ENCODE peak calls at places on chromosome 14, in five cellular contexts. G, L, C, H and I are unnamed samples.

GRCh38 chr14:31405599-31406251 is 14.6 kb downstream of the HEATR5A start:
- DNase-seq in L (no peak), H (no peak), C (no peak), G (no peak), I (no peak)

GRCh38 chr14:68124885-68125731 is 305.5 kb downstream of the RAD51B start:
- DNase-seq in L (no peak), C (no peak), H (no peak), G (peak; percentile 89), I (no peak)

GRCh38 chr14:61417890-61418455 is 96.6 kb downstream of the PRKCH start:
- DNase-seq in C (no peak), H (no peak), G (no peak), L (no peak), I (no peak)

GRCh38 chr14:72466325-72466724 is 427.6 kb downstream of the DPF3 start:
- DNase-seq in G (no peak), L (no peak), H (no peak), C (no peak), I (no peak)

GRCh38 chr14:45785240-45785639 is 532.2 kb upstream of the MIS18BP1 start:
- DNase-seq in G (no peak), L (no peak), C (no peak), H (no peak), I (no peak)

GRCh38 chr14:58298880-58299664 is 717 bp downstream of the ARID4A start:
- DNase-seq in H (peak; percentile 78), C (peak; percentile 41), G (no peak), L (peak; percentile 60), I (peak; percentile 72)

GRCh38 chr14:54574528-54574927 is 7.6 kb downstream of the SAMD4A start:
- DNase-seq in L (no peak), H (no peak), G (no peak), C (no peak), I (no peak)

GRCh38 chr14:58731465-58732330 is 93.9 kb downstream of the DACT1 start:
- DNase-seq in L (no peak), G (peak; percentile 100), H (no peak), C (no peak), I (no peak)

GRCh38 chr14:104677506-104678332 is 11.7 kb upstream of the INF2 start:
- DNase-seq in L (peak; percentile 85), G (peak; percentile 79), H (no peak), C (peak; percentile 82), I (peak; percentile 80)

GRCh38 chr14:105023791-105024480 is 3.1 kb upstream of the CDCA4 start:
- DNase-seq in L (no peak), G (peak; percentile 76), H (no peak), C (no peak), I (no peak)

GRCh38 chr14:23147676-23148075 is 28.6 kb upstream of the CEBPE start:
- DNase-seq in C (no peak), L (no peak), H (no peak), G (peak; percentile 37), I (no peak)

GRCh38 chr14:32224731-32225377 is 21.8 kb upstream of the RNU6-8 start:
- DNase-seq in G (peak; percentile 62), C (no peak), H (peak; percentile 80), L (peak; percentile 49), I (no peak)

GRCh38 chr14:20630340-20631022 is 11.0 kb downstream of the OR6S1 start:
- DNase-seq in G (no peak), H (no peak), C (no peak), L (no peak), I (no peak)

GRCh38 chr14:84825481-84825880 is 704.5 kb upstream of the FLRT2 start:
- DNase-seq in G (peak; percentile 56), C (no peak), L (no peak), H (no peak), I (no peak)

GRCh38 chr14:69855180-69855817 is 23.9 kb upstream of the SMOC1 start:
- DNase-seq in C (no peak), G (no peak), L (no peak), H (no peak), I (no peak)

GRCh38 chr14:97120204-97121120 is 323.3 kb downstream of the VRK1 start:
- DNase-seq in C (no peak), H (no peak), G (no peak), L (no peak), I (no peak)

GRCh38 chr14:101254805-101255764 is 306.2 kb upstream of the DIO3 start:
- DNase-seq in H (peak; percentile 11), L (no peak), G (peak; percentile 82), C (no peak), I (no peak)

GRCh38 chr14:85516239-85517112 is 13.5 kb upstream of the FLRT2 start:
- DNase-seq in C (no peak), G (peak; percentile 71), H (no peak), L (no peak), I (no peak)

GRCh38 chr14:35878272-35879140 is 52.4 kb downstream of the BRMS1L start:
- DNase-seq in H (no peak), G (peak; percentile 87), L (no peak), C (no peak), I (no peak)
- H3K36me3 ChIP-seq in H (no peaks in the 10 kb centered on the region), G (no peaks in the 10 kb centered on the region), L (no peaks in the 10 kb centered on the region), C (no peaks in the 10 kb centered on the region), I (no peaks in the 10 kb centered on the region)

GRCh38 chr14:52007637-52008036 is 18.3 kb downstream of the RTRAF start:
- DNase-seq in C (no peak), G (no peak), H (no peak), L (no peak), I (no peak)

GRCh38 chr14:52007211-52007610 is 17.9 kb downstream of the RTRAF start:
- DNase-seq in L (no peak), C (no peak), G (no peak), H (no peak), I (no peak)

GRCh38 chr14:52005625-52006024 is 16.3 kb downstream of the RTRAF start:
- DNase-seq in C (no peak), L (no peak), H (no peak), G (no peak), I (no peak)

GRCh38 chr14:52008136-52008535 is 18.8 kb downstream of the RTRAF start:
- DNase-seq in L (no peak), H (no peak), C (no peak), G (no peak), I (no peak)

GRCh38 chr14:52006361-52006760 is 17.0 kb downstream of the RTRAF start:
- DNase-seq in H (no peak), G (no peak), C (no peak), L (no peak), I (no peak)
- H3K36me3 ChIP-seq in H (peaks cover 97% of the 10 kb centered on the region), G (peaks cover 84% of the 10 kb centered on the region), C (peaks cover 90% of the 10 kb centered on the region), L (peaks cover 99% of the 10 kb centered on the region), I (peaks cover 32% of the 10 kb centered on the region)

DNA sequence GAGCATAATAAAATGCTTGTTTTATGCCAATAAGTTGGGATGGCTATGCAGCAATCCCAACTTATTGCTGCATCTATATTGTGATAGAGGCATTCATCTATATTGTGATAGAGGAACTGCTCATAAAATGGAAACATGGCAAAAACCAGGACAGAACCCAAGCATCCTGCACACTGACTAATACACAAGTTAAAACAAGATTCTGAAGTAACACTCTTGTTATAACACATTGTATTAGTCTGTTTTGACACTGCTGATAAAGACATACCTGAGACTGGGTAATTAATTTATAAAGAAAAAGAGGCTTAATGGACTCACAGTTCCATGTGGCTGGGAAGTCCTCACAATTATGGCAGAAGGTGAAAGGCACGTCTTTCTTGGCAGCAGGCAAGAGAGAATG is 36.8 kb downstream of the KCNK10 start:
- DNase-seq in H (no peak), G (no peak), C (no peak), L (no peak), I (no peak)
- H3K36me3 ChIP-seq in H (no peaks in the 10 kb centered on the region), G (no peaks in the 10 kb centered on the region), C (no peaks in the 10 kb centered on the region), L (no peaks in the 10 kb centered on the region), I (no peaks in the 10 kb centered on the region)

GRCh38 chr14:76194327-76194726 is 42.6 kb downstream of the GPATCH2L start:
- DNase-seq in G (no peak), L (no peak), H (no peak), C (no peak), I (no peak)

GRCh38 chr14:76186318-76187027 is 34.8 kb downstream of the GPATCH2L start:
- DNase-seq in H (peak; percentile 27), G (no peak), L (no peak), C (no peak), I (no peak)

GRCh38 chr14:76195003-76195402 is 43.3 kb downstream of the GPATCH2L start:
- DNase-seq in C (no peak), L (no peak), H (no peak), G (no peak), I (no peak)

GRCh38 chr14:76193696-76194095 is 42.0 kb downstream of the GPATCH2L start:
- DNase-seq in H (no peak), L (no peak), G (peak; percentile 14), C (no peak), I (no peak)

GRCh38 chr14:76191297-76191696 is 39.6 kb downstream of the GPATCH2L start:
- DNase-seq in C (no peak), L (no peak), G (no peak), H (no peak), I (no peak)
- H3K36me3 ChIP-seq in C (peaks cover 72% of the 10 kb centered on the region), L (peaks cover 65% of the 10 kb centered on the region), G (peaks cover 40% of the 10 kb centered on the region), H (peaks cover 78% of the 10 kb centered on the region), I (no peaks in the 10 kb centered on the region)

DNA sequence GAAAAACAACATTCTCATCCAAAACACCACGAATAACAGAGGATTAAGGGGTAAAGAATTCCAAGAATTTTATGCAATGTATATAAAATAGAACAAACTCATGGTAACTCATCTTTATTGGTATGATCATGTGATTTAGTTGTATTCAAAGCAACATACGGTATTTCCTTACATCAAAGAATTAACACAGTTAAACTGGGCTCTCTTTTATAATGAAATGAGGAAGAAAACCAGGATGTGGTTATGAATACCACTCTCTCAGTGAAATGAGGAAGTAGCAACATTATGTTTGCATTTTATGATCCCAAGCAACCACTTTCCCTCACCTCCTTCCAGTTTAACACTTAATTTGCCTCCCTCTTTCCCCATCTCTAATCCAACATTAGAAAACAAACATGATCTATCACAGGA is 22.9 kb downstream of the SPTLC2 start:
- DNase-seq in G (peak; percentile 30), L (no peak), C (no peak), H (no peak), I (no peak)
- H3K36me3 ChIP-seq in G (peaks cover 21% of the 10 kb centered on the region), L (peaks cover 24% of the 10 kb centered on the region), C (peaks cover 30% of the 10 kb centered on the region), H (peaks cover 8% of the 10 kb centered on the region), I (peaks cover 5% of the 10 kb centered on the region)

GRCh38 chr14:103474893-103475292 is 47.7 kb downstream of the CKB start:
- DNase-seq in H (no peak), C (no peak), G (no peak), L (no peak), I (no peak)
- H3K36me3 ChIP-seq in H (peaks cover 40% of the 10 kb centered on the region), C (peaks cover 98% of the 10 kb centered on the region), G (peaks cover 33% of the 10 kb centered on the region), L (peaks cover 96% of the 10 kb centered on the region), I (peaks cover 49% of the 10 kb centered on the region)

DNA sequence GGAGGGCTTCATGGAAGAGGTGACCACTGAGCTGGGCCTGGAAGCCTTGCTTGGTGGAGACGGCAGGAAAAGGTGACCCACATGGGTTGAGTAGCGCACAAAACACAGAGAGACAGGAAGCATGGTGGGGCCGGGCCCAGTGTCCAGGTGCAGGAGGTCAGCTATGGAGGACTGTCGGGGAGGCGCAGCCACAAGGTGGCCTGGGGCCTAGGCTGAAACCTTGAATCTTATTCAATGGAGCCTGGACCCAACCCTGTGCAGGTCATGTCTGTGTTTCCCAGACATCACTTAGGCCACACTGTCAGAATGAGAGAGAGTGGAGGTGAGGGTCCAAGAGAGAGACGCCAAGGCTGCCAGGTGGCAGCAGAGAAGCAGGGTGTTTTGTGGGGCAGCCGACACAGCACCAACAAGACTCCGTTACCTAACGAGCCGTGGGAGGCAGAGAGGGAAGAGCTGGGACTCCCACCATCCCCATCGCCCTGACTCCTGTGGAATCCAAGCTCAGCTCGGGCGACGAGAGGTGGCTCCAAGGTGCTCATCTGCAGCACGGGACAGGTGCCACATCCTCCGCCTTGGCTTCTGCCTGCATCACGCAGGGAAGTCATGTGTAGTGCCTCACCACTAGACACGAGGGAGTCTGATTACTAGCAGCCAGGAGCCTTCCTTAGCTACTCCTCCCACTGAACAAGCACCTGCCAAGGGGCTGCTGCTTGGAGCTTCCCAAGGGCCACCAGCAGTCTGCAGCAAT is 38.7 kb downstream of the DEGS2 start:
- DNase-seq in C (no peak), H (no peak), L (no peak), G (no peak), I (no peak)
- H3K36me3 ChIP-seq in C (no peaks in the 10 kb centered on the region), H (peaks cover 3% of the 10 kb centered on the region), L (peaks cover 37% of the 10 kb centered on the region), G (no peaks in the 10 kb centered on the region), I (no peaks in the 10 kb centered on the region)